ENCODE peak calls at places on chromosomes 3 and 15, in six cellular contexts. A, Z, H, Q, W and R are unnamed samples. For H3K9me3, the result is how much of the 10 kb centered on the place peaks cover.

GRCh38 chr3:4125576-4125975 is 177.6 kb upstream of the SETMAR start:
- DNase-seq in A (no peak), Z (no peak), H (no peak), Q (no peak), W (no peak), R (no peak)

GRCh38 chr3:14415501-14415900 is 13.1 kb downstream of the SLC6A6 start:
- DNase-seq in A (no peak), Z (no peak), H (no peak), Q (no peak), W (no peak), R (no peak)

GRCh38 chr3:126004217-126004616 is 35.2 kb downstream of the ROPN1B start:
- DNase-seq in A (no peak), Z (no peak), H (no peak), Q (no peak), W (no peak), R (no peak)

GRCh38 chr15:80785335-80785734 is 6.2 kb downstream of the CEMIP start:
- DNase-seq in A (no peak), Z (no peak), H (no peak), Q (no peak), W (no peak), R (no peak)

GRCh38 chr3:39108309-39108708 is 829 bp downstream of the TTC21A start:
- DNase-seq in A (no peak), Z (no peak), H (no peak), Q (no peak), W (peak), R (no peak)

GRCh38 chr15:35698331-35698730 is 152.4 kb upstream of the DPH6 start:
- DNase-seq in A (no peak), Z (no peak), H (no peak), Q (no peak), W (no peak), R (no peak)

GRCh38 chr3:69425249-69425648 is 39.4 kb upstream of the FRMD4B start:
- DNase-seq in A (peak), Z (peak), H (peak), Q (peak), W (no peak), R (no peak)

GRCh38 chr15:88982304-88982945 is 69.2 kb upstream of the MFGE8 start:
- DNase-seq in A (peak), Z (no peak), H (peak), Q (peak), W (peak), R (no peak)

GRCh38 chr3:53890726-53891499 is 746 bp downstream of the SELENOK start:
- DNase-seq in A (peak), Z (peak), H (peak), Q (peak), W (no peak), R (no peak)

GRCh38 chr3:71662056-71662455 is 63.1 kb downstream of the EIF4E3 start:
- DNase-seq in A (no peak), Z (no peak), H (no peak), Q (no peak), W (no peak), R (no peak)

GRCh38 chr15:26771168-26771916 is 1.5 kb downstream of the GABRB3 start:
- DNase-seq in A (no peak), Z (peak), H (peak), Q (no peak), W (no peak), R (no peak)

GRCh38 chr3:101940521-101940992 is 91.2 kb downstream of the NFKBIZ start:
- DNase-seq in A (no peak), Z (no peak), H (peak), Q (peak), W (no peak), R (no peak)

GRCh38 chr3:32437898-32438297 is 46.2 kb downstream of the CMTM7 start:
- DNase-seq in A (no peak), Z (no peak), H (no peak), Q (no peak), W (no peak), R (peak)

GRCh38 chr3:47374587-47374986 is 6.2 kb upstream of the PTPN23 start:
- DNase-seq in A (no peak), Z (no peak), H (no peak), Q (no peak), W (no peak), R (no peak)

GRCh38 chr3:123678108-123678511 is 93.3 kb upstream of the HACD2 start:
- DNase-seq in A (no peak), Z (no peak), H (no peak), Q (no peak), W (no peak), R (no peak)

GRCh38 chr15:45157974-45158373 is 28.2 kb downstream of the DUOX1 start:
- DNase-seq in A (no peak), Z (no peak), H (no peak), Q (peak), W (no peak), R (no peak)

GRCh38 chr3:187999821-188000220 is 154.1 kb upstream of the LPP start:
- DNase-seq in A (no peak), Z (no peak), H (no peak), Q (no peak), W (no peak), R (no peak)

GRCh38 chr15:50138391-50138790 is 19.4 kb upstream of the ATP8B4 start:
- DNase-seq in A (no peak), Z (no peak), H (no peak), Q (no peak), W (no peak), R (no peak)

GRCh38 chr3:169619793-169620192 is 43.7 kb downstream of the MECOM start:
- DNase-seq in A (no peak), Z (no peak), H (no peak), Q (peak), W (no peak), R (no peak)

GRCh38 chr3:139758654-139759291 is 81.0 kb upstream of the NMNAT3 start:
- DNase-seq in A (no peak), Z (no peak), H (no peak), Q (no peak), W (no peak), R (no peak)

GRCh38 chr15:87887177-87887576 is 369.4 kb downstream of the NTRK3 start:
- DNase-seq in A (no peak), Z (no peak), H (no peak), Q (no peak), W (no peak), R (no peak)

GRCh38 chr15:101158166-101159095 is 93.4 kb downstream of the CHSY1 start:
- DNase-seq in A (no peak), Z (no peak), H (no peak), Q (no peak), W (no peak), R (no peak)

GRCh38 chr3:37041546-37042195 is 48.4 kb downstream of the MLH1 start:
- DNase-seq in A (no peak), Z (no peak), H (no peak), Q (no peak), W (no peak), R (no peak)

GRCh38 chr3:126152458-126152857 is 27.9 kb downstream of the ALDH1L1 start:
- DNase-seq in A (no peak), Z (no peak), H (no peak), Q (no peak), W (no peak), R (no peak)

GRCh38 chr3:70973558-70973957 is 610.0 kb downstream of the FOXP1 start:
- DNase-seq in A (no peak), Z (no peak), H (no peak), Q (no peak), W (no peak), R (no peak)

GRCh38 chr15:35618260-35619188 is 72.6 kb upstream of the DPH6 start:
- DNase-seq in A (no peak), Z (no peak), H (peak), Q (no peak), W (no peak), R (no peak)

GRCh38 chr3:54994026-54994626 is 66.3 kb upstream of the LRTM1 start:
- DNase-seq in A (no peak), Z (no peak), H (no peak), Q (no peak), W (no peak), R (no peak)

GRCh38 chr3:156602424-156602823 is 47.5 kb upstream of the SSR3 start:
- DNase-seq in A (no peak), Z (no peak), H (no peak), Q (no peak), W (peak), R (no peak)

GRCh38 chr15:76866716-76867321 is 38.3 kb downstream of the SCAPER start:
- DNase-seq in A (peak), Z (peak), H (peak), Q (peak), W (no peak), R (no peak)

GRCh38 chr3:146277953-146278631 is 27.2 kb upstream of the PLSCR4 start:
- DNase-seq in A (no peak), Z (peak), H (no peak), Q (no peak), W (no peak), R (no peak)

GRCh38 chr3:14424711-14425573 is 22.5 kb downstream of the SLC6A6 start:
- DNase-seq in A (no peak), Z (no peak), H (no peak), Q (peak), W (no peak), R (no peak)

GRCh38 chr15:52491460-52491859 is 37.2 kb downstream of the MYO5A start:
- DNase-seq in A (no peak), Z (no peak), H (no peak), Q (no peak), W (no peak), R (no peak)

GRCh38 chr15:80423215-80423614 is 19.0 kb downstream of the ARNT2 start:
- DNase-seq in A (no peak), Z (no peak), H (no peak), Q (no peak), W (no peak), R (no peak)

GRCh38 chr15:81293728-81294500 is 30.0 kb downstream of the STARD5 start:
- DNase-seq in A (no peak), Z (no peak), H (peak), Q (no peak), W (peak), R (no peak)

GRCh38 chr15:44319385-44319784 is 30.9 kb downstream of the GOLM2 start:
- DNase-seq in A (no peak), Z (no peak), H (no peak), Q (peak), W (peak), R (no peak)

GRCh38 chr15:40006003-40006402 is 33.0 kb downstream of the SRP14 start:
- DNase-seq in A (no peak), Z (no peak), H (no peak), Q (no peak), W (no peak), R (no peak)

GRCh38 chr15:64279131-64279530 is 76.8 kb downstream of the CSNK1G1 start:
- DNase-seq in A (no peak), Z (no peak), H (no peak), Q (no peak), W (no peak), R (no peak)

GRCh38 chr15:64285871-64286270 is 70.1 kb downstream of the CSNK1G1 start:
- DNase-seq in A (no peak), Z (no peak), H (no peak), Q (no peak), W (no peak), R (no peak)

GRCh38 chr15:64284037-64284436 is 71.9 kb downstream of the CSNK1G1 start:
- DNase-seq in A (no peak), Z (no peak), H (no peak), Q (peak), W (no peak), R (no peak)

GRCh38 chr15:64285150-64285549 is 70.8 kb downstream of the CSNK1G1 start:
- DNase-seq in A (no peak), Z (no peak), H (no peak), Q (no peak), W (no peak), R (no peak)

GRCh38 chr15:64282701-64283100 is 73.3 kb downstream of the CSNK1G1 start:
- DNase-seq in A (no peak), Z (no peak), H (no peak), Q (no peak), W (no peak), R (no peak)
- TF ChIP-seq CHD2 in A (no peak), Z (no peak), H (no peak), Q (no peak), W (no peak), R (no peak)

DNA sequence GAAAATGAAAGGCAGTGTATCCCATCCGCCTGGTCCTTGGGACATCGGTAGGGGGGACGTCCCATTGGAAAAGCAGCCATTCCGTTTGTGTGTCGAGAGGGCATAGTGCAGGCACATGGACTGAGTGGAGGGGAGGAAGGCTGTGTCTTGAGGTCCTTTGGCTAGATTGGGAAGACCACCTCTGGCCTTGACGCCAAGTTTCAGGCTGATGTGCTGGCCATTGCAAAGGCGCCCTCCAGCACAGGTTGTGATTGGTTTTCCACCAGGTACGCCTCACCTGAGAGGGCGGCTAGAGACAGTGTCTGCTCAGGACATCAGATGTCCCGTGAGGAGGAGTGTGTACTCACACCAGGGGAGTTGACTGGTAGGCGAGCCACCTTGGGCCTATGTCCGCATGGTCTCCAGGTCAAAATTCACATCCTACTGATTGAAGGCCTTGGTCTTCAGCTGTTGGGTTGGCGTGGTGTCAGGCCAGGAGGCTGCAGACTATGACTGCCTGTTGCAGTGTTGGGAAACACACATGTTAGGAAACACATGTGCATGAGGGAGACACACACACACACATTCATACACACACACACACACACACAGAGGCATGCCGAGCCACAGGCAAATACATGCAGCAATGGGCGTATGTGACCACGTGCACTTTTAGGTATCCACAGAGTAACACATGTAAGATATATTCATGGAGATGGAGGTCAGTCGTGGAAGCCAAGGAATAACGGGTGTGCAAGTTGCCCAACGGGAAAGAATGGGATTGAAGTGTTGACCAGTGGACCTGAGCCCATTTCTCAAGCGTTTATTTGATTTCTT is 98.4 kb downstream of the SNRPN start:
- DNase-seq in A (no peak), Z (no peak), H (no peak), Q (no peak), W (no peak), R (peak)
- H3K9me3 ChIP-seq in A (half or more), Z (half or more), H (under half), Q (under half), W (under half), R (half or more)

GRCh38 chr3:197495059-197495455 is 60.7 kb downstream of the BDH1 start:
- DNase-seq in A (no peak), Z (no peak), H (no peak), Q (no peak), W (peak), R (no peak)

GRCh38 chr3:197495499-197495898 is 60.3 kb downstream of the BDH1 start:
- DNase-seq in A (no peak), Z (no peak), H (no peak), Q (no peak), W (peak), R (no peak)

GRCh38 chr3:197494366-197495058 is 61.3 kb downstream of the BDH1 start:
- DNase-seq in A (no peak), Z (peak), H (no peak), Q (no peak), W (no peak), R (no peak)

GRCh38 chr3:197496746-197497125 is 59.0 kb downstream of the BDH1 start:
- DNase-seq in A (no peak), Z (no peak), H (no peak), Q (no peak), W (no peak), R (no peak)

GRCh38 chr3:197495999-197496745 is 59.6 kb downstream of the BDH1 start:
- DNase-seq in A (no peak), Z (no peak), H (no peak), Q (no peak), W (no peak), R (no peak)
- H3K4me3 ChIP-seq in A (no peak), Z (no peak), H (no peak), Q (no peak), W (no peak), R (no peak)

GRCh38 chr3:94423566-94423965 is 360.7 kb downstream of the NSUN3 start:
- DNase-seq in A (no peak), Z (no peak), H (no peak), Q (no peak), W (no peak), R (no peak)
- TF ChIP-seq CHD2 in A (no peak), Z (no peak), H (no peak), Q (no peak), W (no peak), R (no peak)

GRCh38 chr3:172466553-172467130 is 18.4 kb upstream of the GHSR start:
- DNase-seq in A (no peak), Z (no peak), H (no peak), Q (no peak), W (no peak), R (no peak)
- H3K9me3 ChIP-seq in A (under half), Z (under half), H (under half), Q (under half), W (under half), R (under half)

GRCh38 chr3:30439451-30440053 is 166.8 kb upstream of the TGFBR2 start:
- DNase-seq in A (no peak), Z (no peak), H (no peak), Q (no peak), W (no peak), R (no peak)

GRCh38 chr3:30437172-30437571 is 169.2 kb upstream of the TGFBR2 start:
- DNase-seq in A (no peak), Z (no peak), H (no peak), Q (no peak), W (no peak), R (no peak)

GRCh38 chr3:30440880-30441279 is 165.5 kb upstream of the TGFBR2 start:
- DNase-seq in A (no peak), Z (no peak), H (no peak), Q (no peak), W (no peak), R (no peak)

GRCh38 chr3:30438121-30438520 is 168.3 kb upstream of the TGFBR2 start:
- DNase-seq in A (no peak), Z (no peak), H (no peak), Q (no peak), W (no peak), R (no peak)

DNA sequence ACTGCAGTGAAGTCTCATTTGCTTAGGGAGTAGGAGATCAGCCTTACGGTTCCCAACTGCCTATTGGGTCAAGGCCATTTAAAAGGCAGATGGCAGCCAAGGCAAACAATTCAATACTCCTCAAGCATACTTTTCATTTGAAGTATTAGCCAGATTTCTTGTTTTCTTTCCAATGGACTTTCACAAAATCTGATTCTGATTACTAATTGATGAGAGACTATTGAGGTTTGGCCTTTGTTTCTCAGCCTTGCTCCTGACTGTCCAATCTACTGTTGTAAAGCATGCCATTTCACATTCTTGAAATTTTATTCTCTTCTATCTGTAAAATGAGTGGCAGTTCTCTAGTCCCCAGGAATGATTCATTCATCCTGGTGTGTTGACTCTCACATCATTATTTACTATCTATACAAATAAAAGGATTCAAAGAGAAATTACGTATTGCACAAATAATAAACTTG is 166.2 kb upstream of the TGFBR2 start:
- DNase-seq in A (peak), Z (peak), H (no peak), Q (no peak), W (no peak), R (no peak)
- H3K4me3 ChIP-seq in A (no peak), Z (no peak), H (no peak), Q (no peak), W (no peak), R (no peak)